ENCODE peak calls at places on chromosomes 3 and 15, in four cellular contexts. B is mesendoderm, C is IMR-90, K is H1. D is an unnamed sample.

GRCh38 chr15:76503121-76503520 is 166.5 kb downstream of the ISL2 start:
- DNase-seq in B (no peak), C (no peak), K (no peak), D (no peak)

GRCh38 chr3:26236991-26237682 is 385.4 kb upstream of the LRRC3B start:
- DNase-seq in B (no peak), C (no peak), K (no peak), D (no peak)

GRCh38 chr3:105746226-105746996 is 122.4 kb downstream of the CBLB start:
- DNase-seq in B (peak), C (no peak), K (no peak), D (no peak)

GRCh38 chr3:11612515-11613184 is 31.1 kb downstream of the VGLL4 start:
- DNase-seq in B (no peak), C (no peak), K (no peak), D (no peak)

GRCh38 chr3:168467085-168467714 is 371.5 kb upstream of the GOLIM4 start:
- DNase-seq in B (peak), C (peak), K (no peak), D (peak)

GRCh38 chr3:184174278-184174645 is 393 bp upstream of the AP2M1 start:
- DNase-seq in B (no peak), C (no peak), K (no peak), D (no peak)

GRCh38 chr15:74823324-74823723 is 3.1 kb upstream of the CPLX3 start:
- DNase-seq in B (no peak), C (no peak), K (no peak), D (no peak)

GRCh38 chr15:55221090-55222011 is 24.6 kb upstream of the RSL24D1 start:
- DNase-seq in B (peak), C (peak), K (no peak), D (no peak)

GRCh38 chr3:172042136-172042535 is 2.8 kb downstream of the FNDC3B start:
- DNase-seq in B (no peak), C (no peak), K (no peak), D (no peak)

GRCh38 chr3:81565066-81565465 is 196.4 kb downstream of the GBE1 start:
- DNase-seq in B (no peak), C (peak), K (no peak), D (no peak)

GRCh38 chr15:25937796-25938195 is 74.7 kb upstream of the ATP10A start:
- DNase-seq in B (no peak), C (no peak), K (no peak), D (no peak)

GRCh38 chr3:176174060-176174459 is 1023.2 kb downstream of the TBL1XR1 start:
- DNase-seq in B (no peak), C (no peak), K (no peak), D (no peak)

GRCh38 chr3:60803812-60804211 is 447.4 kb downstream of the FHIT start:
- DNase-seq in B (no peak), C (no peak), K (no peak), D (no peak)

GRCh38 chr3:24382647-24383046 is 112.0 kb downstream of the THRB start:
- DNase-seq in B (no peak), C (no peak), K (no peak), D (no peak)

GRCh38 chr15:36430721-36431265 is 148.6 kb upstream of the CDIN1 start:
- DNase-seq in B (no peak), C (peak), K (no peak), D (no peak)

GRCh38 chr15:63509933-63510547 is 5.6 kb downstream of the USP3 start:
- DNase-seq in B (no peak), C (peak), K (no peak), D (no peak)

GRCh38 chr15:31255732-31256384 is 70.8 kb upstream of the KLF13 start:
- DNase-seq in B (no peak), C (no peak), K (no peak), D (no peak)

GRCh38 chr3:110731148-110731547 is 340.5 kb upstream of the NECTIN3 start:
- DNase-seq in B (no peak), C (no peak), K (no peak), D (no peak)

GRCh38 chr3:146634346-146634745 is 29.2 kb upstream of the PLSCR5 start:
- DNase-seq in B (no peak), C (no peak), K (no peak), D (no peak)

GRCh38 chr3:61663728-61664492 is 102.5 kb downstream of the PTPRG start:
- DNase-seq in B (peak), C (peak), K (peak), D (peak)

GRCh38 chr3:155362808-155363689 is 69.6 kb upstream of the STRIT1 start:
- DNase-seq in B (peak), C (no peak), K (peak), D (peak)

GRCh38 chr15:35871282-35871681 is 325.3 kb upstream of the DPH6 start:
- DNase-seq in B (no peak), C (no peak), K (no peak), D (no peak)

GRCh38 chr3:186608624-186609215 is 4.1 kb upstream of the AHSG start:
- DNase-seq in B (no peak), C (no peak), K (no peak), D (no peak)

GRCh38 chr3:79041621-79042020 is 726.2 kb downstream of the ROBO1 start:
- DNase-seq in B (no peak), C (no peak), K (no peak), D (no peak)
- H3K27ac ChIP-seq in B (no peak), C (no peak), K (no peak), D (no peak)

DNA sequence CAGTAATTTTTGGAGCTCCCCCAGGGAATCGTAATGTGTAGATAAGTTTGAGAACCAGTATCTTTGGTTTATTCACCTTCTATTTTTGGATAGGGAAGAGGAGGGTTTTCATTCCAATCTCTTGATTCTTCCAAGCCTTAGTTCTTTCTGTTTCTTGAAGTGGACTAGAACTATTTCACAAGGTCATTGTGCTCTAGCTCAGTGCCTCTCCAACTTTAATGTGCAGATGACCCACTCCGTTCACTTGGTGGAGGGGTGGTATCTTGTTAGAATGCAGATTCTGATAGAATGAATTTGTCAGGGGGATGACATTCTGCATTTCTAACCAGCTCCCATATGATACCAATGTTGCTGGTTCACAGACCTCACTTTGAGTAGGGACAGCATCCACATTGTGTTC is 35.5 kb downstream of the COLQ start:
- DNase-seq in B (no peak), C (no peak), K (no peak), D (no peak)
- H3K56ac ChIP-seq in B (no peak), C (no peak), K (no peak), D (no peak)

GRCh38 chr15:43776101-43776717 is 557 bp downstream of the ELL3 start:
- DNase-seq in B (peak), C (no peak), K (peak), D (peak)
- H3K4ac ChIP-seq in B (no peak), C (no peak), K (no peak), D (no peak)

GRCh38 chr3:33439421-33440327 is 531 bp downstream of the UBP1 start:
- DNase-seq in B (peak), C (peak), K (peak), D (peak)

GRCh38 chr3:33440328-33440577 is at the start of gene UBP1:
- DNase-seq in B (no peak), C (no peak), K (no peak), D (no peak)

GRCh38 chr3:33438871-33439270 is 1.3 kb downstream of the UBP1 start:
- DNase-seq in B (no peak), C (peak), K (no peak), D (no peak)

GRCh38 chr3:33438284-33438668 is 1.9 kb downstream of the UBP1 start:
- DNase-seq in B (peak), C (peak), K (no peak), D (no peak)

DNA sequence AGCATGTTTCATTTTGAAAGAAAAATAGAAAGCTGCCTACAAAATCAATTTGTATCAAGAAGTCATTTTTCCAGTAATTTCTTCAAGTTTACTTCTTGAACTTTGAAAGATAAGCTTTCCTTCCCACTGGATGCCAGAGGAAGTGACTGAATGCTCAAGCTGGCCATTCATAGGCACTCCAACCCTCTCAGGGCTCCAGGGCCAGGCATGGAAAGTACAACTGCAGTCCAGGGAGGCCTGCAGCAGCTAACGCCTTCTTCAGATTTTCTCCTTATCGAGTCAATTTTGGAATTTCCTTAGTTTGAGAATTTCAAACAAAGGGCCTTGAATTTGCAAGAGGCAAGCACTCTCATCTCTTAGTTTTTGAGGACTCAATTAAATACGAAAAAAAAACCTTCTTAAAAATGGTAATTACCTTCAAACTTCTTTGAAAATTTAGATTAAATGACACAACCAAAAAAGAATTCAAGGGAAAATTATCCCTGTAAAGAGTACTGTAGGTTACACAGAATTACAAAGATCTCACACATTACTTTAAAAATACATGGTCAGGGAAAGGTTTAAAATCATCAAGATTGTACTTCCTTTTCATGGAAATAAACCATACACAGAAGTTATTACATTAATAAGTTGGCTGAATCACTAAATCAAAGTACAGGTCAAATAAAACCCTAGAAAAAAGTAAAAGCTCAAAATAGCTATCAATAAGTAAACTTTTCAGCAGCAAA is 2.5 kb downstream of the UBP1 start:
- DNase-seq in B (peak), C (peak), K (no peak), D (no peak)
- H3K27ac ChIP-seq in B (no peak), C (no peak), K (no peak), D (no peak)

GRCh38 chr3:152760024-152760563 is 74.8 kb upstream of the P2RY1 start:
- DNase-seq in B (no peak), C (no peak), K (no peak), D (no peak)

DNA sequence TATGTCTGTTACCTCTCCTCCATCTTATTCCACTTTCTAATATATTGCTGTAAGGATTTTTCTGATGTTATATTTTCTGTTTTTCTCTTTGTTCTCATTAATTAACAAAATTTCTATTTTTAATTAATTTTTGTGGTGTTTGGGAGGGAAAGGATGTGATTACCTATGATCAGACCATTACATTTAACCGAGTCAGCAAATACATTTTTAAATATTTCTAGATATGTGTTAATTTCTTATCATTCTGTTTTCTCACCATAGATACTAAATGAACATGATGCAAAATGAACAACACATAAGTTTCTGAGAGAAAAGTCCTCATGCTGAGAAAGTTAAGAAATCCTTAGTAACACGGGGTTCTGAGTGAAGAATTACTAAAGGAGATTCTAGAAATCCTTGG is 80.6 kb upstream of the P2RY1 start:
- DNase-seq in B (no peak), C (no peak), K (no peak), D (no peak)
- H3K56ac ChIP-seq in B (no peak), C (no peak), K (no peak), D (no peak)

DNA sequence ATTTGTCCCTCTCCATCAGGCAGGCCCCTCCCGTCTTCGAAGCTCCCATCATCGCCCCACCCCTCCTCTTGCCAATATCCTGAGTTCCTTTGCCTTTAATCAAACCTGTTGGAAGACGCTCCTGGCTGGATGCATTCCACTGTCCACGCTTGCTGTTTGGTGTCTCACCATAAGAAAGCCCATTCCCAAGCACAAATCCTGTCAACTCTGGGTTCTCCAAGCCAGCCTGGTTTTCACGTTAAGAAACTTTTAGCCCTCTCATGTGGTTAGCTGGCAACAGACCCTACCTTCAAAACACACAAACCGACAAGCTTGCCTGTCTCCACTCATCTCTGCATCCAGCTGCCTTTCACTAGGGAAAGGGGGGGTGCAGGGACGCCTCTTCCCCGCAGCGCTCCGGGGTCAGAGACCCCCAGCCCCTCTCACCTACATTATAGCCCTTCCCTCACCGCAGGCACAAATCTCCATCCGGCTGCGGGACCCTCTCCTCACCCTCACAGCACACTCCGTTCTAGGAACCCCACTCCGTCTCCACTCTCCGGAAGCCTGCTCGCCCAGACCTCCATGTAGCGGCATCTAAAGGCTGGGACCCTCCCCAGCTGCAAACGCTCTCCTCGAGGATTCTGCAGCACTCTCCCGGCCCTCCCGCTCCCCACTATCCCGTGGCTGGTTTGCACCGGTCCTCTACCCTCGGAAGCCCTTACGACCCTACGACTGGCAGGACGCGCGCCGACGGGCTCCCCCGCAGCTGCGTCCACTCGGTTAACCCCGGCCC is 959 bp downstream of the GORASP1 start:
- DNase-seq in B (peak), C (peak), K (no peak), D (peak)
- H3K4ac ChIP-seq in B (no peak), C (peak), K (peak), D (no peak)

GRCh38 chr3:141523615-141524375 is 37.0 kb downstream of the RASA2 start:
- DNase-seq in B (no peak), C (peak), K (no peak), D (no peak)

GRCh38 chr3:141526709-141527108 is 39.9 kb downstream of the RASA2 start:
- DNase-seq in B (no peak), C (no peak), K (no peak), D (no peak)

GRCh38 chr3:141524988-141525387 is 38.2 kb downstream of the RASA2 start:
- DNase-seq in B (no peak), C (no peak), K (no peak), D (no peak)

GRCh38 chr3:141528837-141529236 is 42.0 kb downstream of the RASA2 start:
- DNase-seq in B (no peak), C (no peak), K (no peak), D (no peak)

GRCh38 chr3:141525813-141526212 is 39.0 kb downstream of the RASA2 start:
- DNase-seq in B (no peak), C (no peak), K (no peak), D (no peak)
- H3K27ac ChIP-seq in B (no peak), C (no peak), K (no peak), D (no peak)

DNA sequence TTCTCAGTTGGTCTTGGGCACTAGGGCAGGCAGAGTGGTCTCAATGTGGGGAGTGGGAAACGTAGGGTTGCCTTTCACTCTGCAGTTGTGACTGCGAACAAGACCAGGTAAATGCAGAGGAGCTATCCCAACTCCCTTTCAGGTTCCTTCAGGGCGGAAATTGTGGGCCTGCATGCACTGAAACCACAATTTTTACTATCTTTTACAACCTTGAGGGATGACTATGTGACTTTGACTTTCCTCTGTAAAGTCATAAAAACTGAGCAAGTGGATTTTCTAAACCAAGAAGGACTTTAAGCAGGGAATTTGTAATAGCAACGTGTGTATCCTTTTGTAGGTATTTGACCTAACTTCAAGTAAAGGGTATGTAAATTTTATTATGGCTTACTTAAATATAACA is 171.4 kb upstream of the CADPS start:
- DNase-seq in B (no peak), C (no peak), K (no peak), D (no peak)
- H3K56ac ChIP-seq in B (peak), C (no peak), K (no peak), D (no peak)

GRCh38 chr15:98700501-98700900 is 52.2 kb downstream of the IGF1R start:
- DNase-seq in B (no peak), C (no peak), K (no peak), D (no peak)

GRCh38 chr15:98703291-98703690 is 55.0 kb downstream of the IGF1R start:
- DNase-seq in B (no peak), C (no peak), K (no peak), D (no peak)

GRCh38 chr15:98694153-98694552 is 45.8 kb downstream of the IGF1R start:
- DNase-seq in B (no peak), C (no peak), K (no peak), D (no peak)

GRCh38 chr15:98699591-98700424 is 51.5 kb downstream of the IGF1R start:
- DNase-seq in B (no peak), C (no peak), K (no peak), D (no peak)

GRCh38 chr15:98698792-98699191 is 50.5 kb downstream of the IGF1R start:
- DNase-seq in B (peak), C (no peak), K (no peak), D (no peak)
- H3K4ac ChIP-seq in B (no peak), C (no peak), K (no peak), D (no peak)

GRCh38 chr3:179194931-179195330 is 46.8 kb downstream of the PIK3CA start:
- DNase-seq in B (peak), C (peak), K (no peak), D (peak)
- H3K27ac ChIP-seq in B (no peak), C (no peak), K (no peak), D (no peak)